ENCODE peak calls at places on chromosome 11, in five cellular contexts. V is activated CD8-positive, alpha-beta memory T cell treated with anti-CD3 and anti-CD28 coated beads for 24 hours; R is body of pancreas; T is AG08396; U is activated T-cell treated with anti-CD3 and anti-CD28 coated beads, Interleukin-2, amount 50 U/mL, for 72 hours. Y is an unnamed sample.

GRCh38 chr11:47327949-47328348 is 24.6 kb downstream of the MYBPC3 start:
- DNase-seq in R (no peak), V (no peak), T (no peak), U (no peak), Y (no peak)

GRCh38 chr11:57491371-57492061 is 24.0 kb downstream of the SLC43A1 start:
- DNase-seq in T (peak), R (peak), V (peak), U (peak), Y (peak)

GRCh38 chr11:65891180-65892136 is 985 bp downstream of the CCDC85B start:
- DNase-seq in R (no peak), V (peak), U (peak), T (peak), Y (peak)

GRCh38 chr11:45964911-45965389 is 42.5 kb downstream of the LARGE2 start:
- DNase-seq in T (peak), U (peak), R (peak), V (peak), Y (peak)

GRCh38 chr11:61949169-61950034 is 749 bp upstream of the BEST1 start:
- DNase-seq in T (peak), V (no peak), U (peak), R (peak), Y (peak)

GRCh38 chr11:72352859-72353551 is 81.3 kb downstream of the CLPB start:
- DNase-seq in R (no peak), T (peak), V (no peak), U (peak), Y (no peak)

GRCh38 chr11:119337581-119338317 is 2.9 kb downstream of the C1QTNF5 start:
- DNase-seq in U (no peak), V (no peak), R (no peak), T (peak), Y (peak)

GRCh38 chr11:102453286-102453797 is 777 bp upstream of the TMEM123 start:
- DNase-seq in U (no peak), V (no peak), R (no peak), T (no peak), Y (no peak)

GRCh38 chr11:58829736-58830135 is 14.8 kb downstream of the GLYATL2 start:
- DNase-seq in T (peak), U (no peak), V (no peak), R (no peak), Y (no peak)

GRCh38 chr11:77407613-77408012 is 66.3 kb downstream of the PAK1 start:
- DNase-seq in T (peak), R (peak), U (no peak), V (no peak), Y (no peak)

GRCh38 chr11:126483796-126484195 is 128.3 kb downstream of the ST3GAL4 start:
- DNase-seq in V (no peak), R (no peak), T (no peak), U (no peak), Y (no peak)

GRCh38 chr11:65903715-65904114 is 3.5 kb upstream of the FOSL1 start:
- DNase-seq in R (no peak), U (no peak), V (no peak), T (no peak), Y (no peak)

GRCh38 chr11:112555491-112556364 is 295.1 kb upstream of the PLET1 start:
- DNase-seq in T (peak), V (peak), U (peak), R (peak), Y (peak)

GRCh38 chr11:102591160-102591718 is 33.9 kb downstream of the MMP20 start:
- DNase-seq in U (no peak), R (no peak), T (no peak), V (no peak), Y (no peak)

GRCh38 chr11:62895501-62895900 is 14.8 kb downstream of the SLC3A2 start:
- DNase-seq in T (no peak), R (no peak), U (no peak), V (no peak), Y (no peak)

GRCh38 chr11:72430743-72431570 is 3.4 kb downstream of the CLPB start:
- DNase-seq in R (peak), T (peak), U (peak), V (peak), Y (peak)

GRCh38 chr11:131864205-131864604 is 493.8 kb downstream of the NTM start:
- DNase-seq in T (no peak), R (no peak), U (no peak), V (no peak), Y (no peak)

GRCh38 chr11:64534950-64535349 is 56.1 kb upstream of the SLC22A12 start:
- DNase-seq in T (no peak), V (no peak), R (no peak), U (no peak), Y (no peak)

Y was measured in DND-41.